ENCODE peak calls at places on chromosomes 1 and 21, in four cellular contexts. A is H1, G is IMR-90, N is mesendoderm. Q is an unnamed sample.

GRCh38 chr1:78157162-78157561 is 111.4 kb downstream of the GIPC2 start:
- DNase-seq in A (no peak), G (peak; percentile 83), N (no peak), Q (no peak)

GRCh38 chr21:45920824-45921600 is 60.6 kb upstream of the COL6A1 start:
- DNase-seq in A (no peak), G (peak; percentile 84), N (no peak), Q (no peak)

GRCh38 chr1:150963535-150964489 is 10.8 kb downstream of the CERS2 start:
- DNase-seq in A (no peak), G (no peak), N (no peak), Q (no peak)

GRCh38 chr1:225044258-225044657 is 114.8 kb downstream of the DNAH14 start:
- DNase-seq in A (no peak), G (no peak), N (peak; percentile 11), Q (no peak)

GRCh38 chr1:182910143-182910542 is 42.8 kb downstream of the SHCBP1L start:
- DNase-seq in A (no peak), G (no peak), N (peak; percentile 63), Q (no peak)

GRCh38 chr1:167420510-167420909 is 97.8 kb downstream of the CD247 start:
- DNase-seq in A (no peak), G (no peak), N (peak; percentile 61), Q (no peak)

GRCh38 chr21:45736705-45737484 is 93.4 kb downstream of the PCBP3 start:
- DNase-seq in A (no peak), G (no peak), N (no peak), Q (no peak)

GRCh38 chr1:224980181-224980580 is 50.7 kb downstream of the DNAH14 start:
- DNase-seq in A (no peak), G (no peak), N (no peak), Q (no peak)

GRCh38 chr1:248924696-248925532 is 18.9 kb downstream of the PGBD2 start:
- DNase-seq in A (no peak), G (peak; percentile 39), N (peak; percentile 68), Q (no peak)

GRCh38 chr1:1890506-1891348 is at the start of gene GNB1:
- DNase-seq in A (peak; percentile 90), G (peak; percentile 88), N (peak; percentile 92), Q (peak; percentile 86)

GRCh38 chr1:1892763-1893120 is 1.9 kb upstream of the GNB1 start:
- DNase-seq in A (no peak), G (no peak), N (no peak), Q (no peak)

GRCh38 chr1:1892079-1892762 is 1.3 kb upstream of the GNB1 start:
- DNase-seq in A (no peak), G (no peak), N (no peak), Q (no peak)

GRCh38 chr1:1889847-1890505 is 911 bp downstream of the GNB1 start:
- DNase-seq in A (no peak), G (peak; percentile 37), N (peak; percentile 55), Q (no peak)

DNA sequence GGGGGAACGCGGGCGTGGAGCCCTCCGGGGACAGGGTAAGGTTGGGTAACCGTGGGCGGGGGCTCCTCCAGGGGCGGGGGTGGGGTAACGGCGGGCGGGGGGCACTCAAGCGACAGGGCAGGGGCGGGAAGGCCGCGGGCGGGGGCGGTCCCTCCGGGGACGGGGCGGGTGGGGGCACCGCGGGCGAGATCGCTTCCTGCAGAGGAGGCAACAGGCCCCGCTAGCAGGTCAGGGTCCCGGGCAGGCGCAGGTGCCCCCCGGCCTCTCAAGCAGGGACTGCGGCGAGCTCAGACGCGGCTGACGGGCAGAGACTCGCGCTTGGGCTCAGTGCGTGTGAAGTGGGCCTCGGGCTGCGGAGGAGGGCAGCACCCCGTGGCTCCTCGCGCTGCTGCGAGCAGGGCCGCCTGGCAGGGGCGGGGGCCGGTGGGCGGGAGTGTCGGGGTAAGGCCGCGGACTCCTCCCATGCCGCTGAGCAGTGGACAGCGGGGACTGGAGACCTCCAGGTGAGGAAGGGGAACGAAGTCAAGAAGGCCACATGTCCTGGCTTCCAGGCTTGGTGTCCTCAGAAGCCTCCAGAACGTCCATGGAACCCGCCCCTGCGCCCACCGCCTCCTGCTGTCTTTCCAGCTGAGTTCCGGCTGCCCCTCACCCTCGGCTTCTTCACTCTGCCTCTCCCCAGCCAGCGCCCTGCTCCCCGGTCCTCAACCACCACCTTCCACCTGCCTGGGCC is 627 bp upstream of the GNB1 start:
- DNase-seq in A (no peak), G (peak; percentile 45), N (peak; percentile 67), Q (peak; percentile 51)
- H2AK5ac ChIP-seq in A (peak overlapping the region; percentile 92), G (peak overlapping the region; percentile 86), N (peak overlapping the region; percentile 55), Q (peak overlapping the region; percentile 99)

DNA sequence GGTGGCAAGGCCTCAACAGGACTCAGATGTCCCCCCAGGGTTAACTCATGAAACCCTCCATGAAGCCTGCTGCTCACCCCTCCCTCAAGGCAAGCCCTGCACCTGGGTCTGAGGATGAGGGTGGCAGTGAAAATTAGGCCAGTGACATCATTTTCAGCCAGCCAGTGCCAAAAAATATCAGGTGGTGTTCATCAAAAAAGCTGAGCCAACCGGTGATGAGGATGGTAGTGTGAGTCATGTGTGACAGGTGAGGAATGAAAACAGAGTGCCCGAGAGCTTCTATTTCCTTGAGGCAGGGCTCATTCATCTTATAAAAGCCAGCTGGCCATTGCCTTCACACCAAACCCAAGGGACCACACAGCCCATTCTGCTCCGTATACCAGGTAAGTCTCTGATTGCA is at the start of gene SPRR1A:
- DNase-seq in A (no peak), G (no peak), N (no peak), Q (no peak)
- H2BK15ac ChIP-seq in A (no peak within 1 kb of the TSS), G (no peak within 1 kb of the TSS), N (no peak within 1 kb of the TSS), Q (no peak within 1 kb of the TSS)

GRCh38 chr1:22257286-22258275 is 114.7 kb upstream of the WNT4 start:
- DNase-seq in A (no peak), G (no peak), N (no peak), Q (no peak)
- H2AK5ac ChIP-seq in A (no peak overlapping the region), G (peak overlapping the region; percentile 64), N (no peak overlapping the region), Q (no peak overlapping the region)

DNA sequence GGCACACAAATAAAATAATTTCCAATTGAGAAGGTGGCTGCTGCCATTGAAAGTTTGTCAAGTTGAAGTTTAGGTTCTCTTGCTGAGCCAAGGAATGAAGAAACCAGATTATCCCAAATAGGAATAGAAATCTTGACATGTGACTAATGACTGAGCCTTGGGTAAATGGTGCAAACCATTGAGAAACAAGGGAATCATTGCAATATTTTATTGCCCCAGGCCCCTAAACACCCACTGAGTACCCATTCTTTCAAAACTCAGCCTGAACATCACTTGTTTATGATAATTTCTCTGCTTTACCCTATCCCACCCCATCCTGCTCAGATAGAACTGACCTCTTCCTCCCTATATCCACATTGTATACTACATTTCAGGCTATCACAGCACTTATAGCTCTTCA is 46.6 kb upstream of the VTCN1 start:
- DNase-seq in A (no peak), G (no peak), N (no peak), Q (no peak)
- H2BK15ac ChIP-seq in A (no peak overlapping the region), G (no peak overlapping the region), N (no peak overlapping the region), Q (no peak overlapping the region)

Q was measured in neuronal stem cell.